ENCODE peak calls at places on chromosome 2, in nine cellular contexts. S, J, Z, A, R, C, V, W and M are unnamed samples.

GRCh38 chr2:20618886-20619521 is 31.9 kb downstream of the HS1BP3 start:
- DNase-seq in Z (peak), R (peak), W (no peak), J (no peak), A (no peak), S (no peak), V (no peak), C (peak), M (no peak)

GRCh38 chr2:133365117-133365516 is 203.1 kb downstream of the NCKAP5 start:
- DNase-seq in A (no peak), R (no peak), C (no peak), V (no peak), S (no peak), Z (no peak), J (no peak), W (no peak), M (no peak)

GRCh38 chr2:212109792-212110680 is 428.6 kb downstream of the ERBB4 start:
- DNase-seq in S (no peak), R (no peak), Z (no peak), V (no peak), A (peak), C (no peak), W (no peak), J (no peak), M (no peak)

GRCh38 chr2:240422683-240423329 is 12.7 kb upstream of the GPC1 start:
- DNase-seq in Z (no peak), W (no peak), C (no peak), V (no peak), J (no peak), R (no peak), A (no peak), S (no peak), M (no peak)

GRCh38 chr2:106932644-106933043 is 46.7 kb upstream of the ST6GAL2 start:
- DNase-seq in R (no peak), S (no peak), A (peak), C (no peak), J (no peak), W (no peak), Z (no peak), V (no peak), M (no peak)

GRCh38 chr2:207925601-207926000 is 99.7 kb downstream of the PLEKHM3 start:
- DNase-seq in J (no peak), S (no peak), W (no peak), C (no peak), R (no peak), Z (no peak), V (peak), A (no peak), M (no peak)

GRCh38 chr2:182920089-182920488 is 53.7 kb upstream of the FRZB start:
- DNase-seq in Z (no peak), R (no peak), A (no peak), J (no peak), C (no peak), S (no peak), V (no peak), W (no peak), M (no peak)

GRCh38 chr2:154826827-154827226 is 128.3 kb downstream of the KCNJ3 start:
- DNase-seq in Z (no peak), R (no peak), J (no peak), S (no peak), V (no peak), A (no peak), W (no peak), C (no peak), M (no peak)

GRCh38 chr2:127661949-127662510 is 13.3 kb downstream of the LIMS2 start:
- DNase-seq in R (peak), C (peak), Z (no peak), J (no peak), A (no peak), S (no peak), W (no peak), V (no peak), M (no peak)

GRCh38 chr2:131009713-131010475 is 83.4 kb downstream of the FAM168B start:
- DNase-seq in C (no peak), J (no peak), V (no peak), A (no peak), W (no peak), Z (no peak), S (no peak), R (no peak), M (no peak)

GRCh38 chr2:73444202-73444601 is 58.6 kb downstream of the ALMS1 start:
- DNase-seq in J (no peak), S (no peak), Z (no peak), V (no peak), R (no peak), C (no peak), A (no peak), W (no peak), M (no peak)

GRCh38 chr2:167209784-167210183 is 321.5 kb downstream of the XIRP2 start:
- DNase-seq in R (no peak), A (peak), V (no peak), Z (no peak), W (no peak), J (no peak), C (no peak), S (no peak), M (no peak)

GRCh38 chr2:225328192-225328591 is 71.3 kb upstream of the NYAP2 start:
- DNase-seq in R (no peak), W (no peak), Z (no peak), V (no peak), C (no peak), S (no peak), A (peak), J (no peak), M (no peak)

GRCh38 chr2:236793041-236794011 is 223.7 kb downstream of the ACKR3 start:
- DNase-seq in R (no peak), A (peak), C (no peak), Z (no peak), S (no peak), J (no peak), W (no peak), V (no peak), M (no peak)

GRCh38 chr2:164810843-164811242 is 30.8 kb downstream of the COBLL1 start:
- DNase-seq in R (no peak), Z (no peak), A (no peak), W (peak), C (no peak), J (no peak), V (no peak), S (no peak), M (no peak)

GRCh38 chr2:128410035-128410757 is 91.5 kb upstream of the HS6ST1 start:
- DNase-seq in S (no peak), V (no peak), J (no peak), W (no peak), C (no peak), Z (no peak), R (no peak), A (no peak), M (no peak)

GRCh38 chr2:207473203-207473865 is 56.4 kb upstream of the CREB1 start:
- DNase-seq in A (peak), W (peak), Z (no peak), V (peak), J (no peak), C (no peak), S (peak), R (no peak), M (no peak)

GRCh38 chr2:167608487-167608886 is 638.9 kb downstream of the STK39 start:
- DNase-seq in S (no peak), V (no peak), A (no peak), J (no peak), C (no peak), R (no peak), Z (no peak), W (no peak), M (no peak)

GRCh38 chr2:239309398-239310245 is 91.2 kb downstream of the HDAC4 start:
- DNase-seq in A (no peak), W (no peak), J (no peak), R (peak), Z (no peak), S (no peak), V (no peak), C (no peak), M (peak)

GRCh38 chr2:23756593-23757292 is 170.2 kb downstream of the ATAD2B start:
- DNase-seq in R (no peak), Z (no peak), J (no peak), W (no peak), A (no peak), V (no peak), C (no peak), S (no peak), M (no peak)

GRCh38 chr2:121501070-121501469 is 29.6 kb upstream of the RNU4ATAC start:
- DNase-seq in A (no peak), C (no peak), W (peak), V (no peak), R (no peak), J (no peak), S (no peak), Z (no peak), M (no peak)

GRCh38 chr2:9895669-9896068 is 52.4 kb downstream of the TAF1B start:
- DNase-seq in C (no peak), W (no peak), V (peak), A (no peak), J (no peak), S (no peak), R (no peak), Z (no peak), M (no peak)

GRCh38 chr2:112314856-112315255 is 39.5 kb downstream of the ZC3H6 start:
- DNase-seq in W (no peak), S (no peak), J (no peak), Z (no peak), R (no peak), V (no peak), A (no peak), C (no peak), M (no peak)

GRCh38 chr2:110674620-110675555 is 3.0 kb downstream of the BUB1 start:
- DNase-seq in J (no peak), V (no peak), Z (no peak), A (peak), S (no peak), C (no peak), R (no peak), W (no peak), M (no peak)

GRCh38 chr2:10901565-10901964 is 10.2 kb upstream of the KCNF1 start:
- DNase-seq in Z (no peak), R (no peak), A (no peak), C (no peak), S (no peak), V (no peak), J (no peak), W (no peak), M (no peak)

GRCh38 chr2:127410871-127411396 is 7.3 kb upstream of the PROC start:
- DNase-seq in Z (no peak), J (no peak), W (no peak), C (no peak), V (no peak), S (no peak), A (no peak), R (no peak), M (no peak)

GRCh38 chr2:162840598-162841246 is 2.2 kb upstream of the KCNH7 start:
- DNase-seq in J (no peak), V (no peak), W (peak), C (no peak), R (no peak), Z (no peak), A (peak), S (peak), M (no peak)

GRCh38 chr2:20675701-20676352 is 8.9 kb downstream of the GDF7 start:
- DNase-seq in A (peak), Z (no peak), J (no peak), S (peak), V (no peak), R (no peak), C (no peak), W (no peak), M (no peak)

GRCh38 chr2:171365232-171365631 is 68.6 kb downstream of the METTL8 start:
- DNase-seq in V (no peak), W (no peak), C (no peak), R (no peak), J (no peak), S (no peak), A (no peak), Z (no peak), M (no peak)

GRCh38 chr2:233356546-233357308 is 2.4 kb downstream of the DGKD start:
- DNase-seq in A (no peak), V (no peak), Z (no peak), C (no peak), S (no peak), W (no peak), J (no peak), R (no peak), M (no peak)

GRCh38 chr2:204226305-204226861 is 289.8 kb downstream of the ICOS start:
- DNase-seq in Z (no peak), R (no peak), J (no peak), W (no peak), S (no peak), C (no peak), A (no peak), V (no peak), M (no peak)

GRCh38 chr2:27638709-27639108 is 9.9 kb downstream of the GPN1 start:
- DNase-seq in C (no peak), Z (no peak), J (no peak), A (no peak), S (peak), R (no peak), V (no peak), W (no peak), M (no peak)

GRCh38 chr2:106107509-106108131 is 86.5 kb downstream of the UXS1 start:
- DNase-seq in J (no peak), A (no peak), Z (no peak), V (no peak), R (no peak), S (peak), C (no peak), W (no peak), M (no peak)

GRCh38 chr2:147888665-147889064 is 43.8 kb downstream of the ACVR2A start:
- DNase-seq in C (no peak), J (no peak), V (no peak), R (no peak), W (no peak), Z (no peak), S (no peak), A (no peak), M (no peak)